ENCODE peak calls at places on chromosomes 5 and 9, in six cellular contexts. F, X, C, V, D and U are unnamed samples.

GRCh38 chr9:23723672-23724071 is 102.4 kb downstream of the ELAVL2 start:
- DNase-seq in F (no peak), V (no peak), X (no peak), C (no peak), D (no peak), U (no peak)

GRCh38 chr9:16575878-16576245 is 294.6 kb downstream of the BNC2 start:
- DNase-seq in C (no peak), F (no peak), V (no peak), X (no peak), D (no peak), U (no peak)

GRCh38 chr9:105511486-105511885 is 46.4 kb upstream of the FKTN start:
- DNase-seq in C (no peak), X (no peak), D (no peak), V (no peak), F (no peak), U (no peak)

GRCh38 chr9:126516936-126517750 is 96.6 kb upstream of the LMX1B start:
- DNase-seq in X (peak; percentile 38), F (peak; percentile 74), D (peak; percentile 35), C (peak; percentile 37), V (peak; percentile 54), U (peak; percentile 47)

GRCh38 chr9:86908261-86908660 is 39.0 kb downstream of the GAS1 start:
- DNase-seq in F (no peak), D (no peak), C (no peak), V (no peak), X (no peak), U (no peak)

GRCh38 chr5:163564321-163564924 is 59.0 kb downstream of the MAT2B start:
- DNase-seq in V (peak; percentile 50), F (peak; percentile 52), C (peak; percentile 69), X (peak; percentile 4), D (peak; percentile 35), U (peak; percentile 57)

GRCh38 chr5:16504571-16504970 is 39.0 kb upstream of the ZNF622 start:
- DNase-seq in C (no peak), F (no peak), D (no peak), V (no peak), X (no peak), U (no peak)

GRCh38 chr5:142387022-142387682 is 62.3 kb upstream of the SPRY4 start:
- DNase-seq in X (no peak), D (no peak), C (no peak), V (no peak), F (no peak), U (no peak)

GRCh38 chr5:92916036-92916435 is 665.0 kb downstream of the NR2F1-AS1 start:
- DNase-seq in D (no peak), F (no peak), C (no peak), X (no peak), V (no peak), U (no peak)

GRCh38 chr5:147445093-147445492 is 64.8 kb downstream of the DPYSL3 start:
- DNase-seq in V (no peak), X (no peak), C (no peak), D (no peak), F (no peak), U (no peak)

GRCh38 chr9:84822589-84823233 is 153.2 kb downstream of the NTRK2 start:
- DNase-seq in C (no peak), F (no peak), D (no peak), V (no peak), X (no peak), U (no peak)

GRCh38 chr5:34624711-34625110 is 31.4 kb upstream of the RAI14 start:
- DNase-seq in D (no peak), F (no peak), C (no peak), X (no peak), V (no peak), U (no peak)